ENCODE peak calls at places on chromosomes 6 and 20, in seven cellular contexts. W, Q, G, H, F, N and S are unnamed samples.

GRCh38 chr20:63864978-63865640 is at the start of gene TPD52L2:
- DNase-seq in W (peak), Q (peak), G (peak), H (peak), F (peak), N (peak), S (peak)

GRCh38 chr6:135179920-135180457 is 1.1 kb upstream of the MYB start:
- DNase-seq in W (no peak), Q (no peak), G (no peak), H (peak), F (peak), N (no peak), S (no peak)

GRCh38 chr20:61807426-61808160 is 258.1 kb downstream of the TAF4 start:
- DNase-seq in W (no peak), Q (no peak), G (no peak), H (no peak), F (peak), N (no peak), S (no peak)

GRCh38 chr20:47400685-47401084 is 44.2 kb upstream of the ZMYND8 start:
- DNase-seq in W (no peak), Q (no peak), G (no peak), H (peak), F (no peak), N (no peak), S (no peak)

GRCh38 chr20:12975833-12976608 is 32.8 kb upstream of the SPTLC3 start:
- DNase-seq in W (no peak), Q (no peak), G (no peak), H (no peak), F (no peak), N (no peak), S (no peak)

GRCh38 chr20:51700809-51701285 is 67.3 kb downstream of the ATP9A start:
- DNase-seq in W (no peak), Q (no peak), G (no peak), H (peak), F (peak), N (peak), S (peak)

GRCh38 chr20:59816146-59816743 is 117.2 kb downstream of the SYCP2 start:
- DNase-seq in W (no peak), Q (no peak), G (no peak), H (no peak), F (no peak), N (no peak), S (no peak)

GRCh38 chr20:2626853-2627541 is 25.4 kb upstream of the NOP56 start:
- DNase-seq in W (peak), Q (no peak), G (no peak), H (no peak), F (no peak), N (peak), S (no peak)

GRCh38 chr6:903746-904145 is 210.8 kb upstream of the EXOC2 start:
- DNase-seq in W (peak), Q (no peak), G (no peak), H (no peak), F (peak), N (peak), S (no peak)